ENCODE peak calls at places on chromosomes 1 and 21, in six cellular contexts. U is stimulated activated CD4-positive, alpha-beta T cell treated with anti-CD3 and anti-CD28 coated beads, Interleukin-4, amount 100 ng/mL, for 1 hour; Y is HFFc6; B is CD8-positive, alpha-beta T cell; D is GM19239; F is nephron progenitor cell. A is an unnamed sample.

GRCh38 chr1:180230416-180230790 is 339 bp downstream of the LHX4 start:
- DNase-seq in U (peak; percentile 12), Y (no peak), B (no peak), D (no peak), F (peak; percentile 33), A (no peak)

GRCh38 chr1:150409504-150410362 is 45.8 kb downstream of the RPRD2 start:
- DNase-seq in U (no peak), Y (no peak), B (no peak), D (no peak), F (no peak), A (no peak)

GRCh38 chr1:226107471-226108460 is 45.2 kb downstream of the H3-3A start:
- DNase-seq in U (no peak), Y (no peak), B (no peak), D (no peak), F (no peak), A (no peak)

GRCh38 chr1:245512181-245512888 is 357.6 kb downstream of the KIF26B start:
- DNase-seq in U (no peak), Y (peak; percentile 3), B (no peak), D (no peak), F (no peak), A (no peak)

GRCh38 chr1:15153184-15153841 is at the start of gene TMEM51:
- DNase-seq in U (no peak), Y (no peak), B (no peak), D (no peak), F (peak; percentile 91), A (peak; percentile 71)

GRCh38 chr1:29121516-29121937 is 2.2 kb downstream of the TMEM200B start:
- DNase-seq in U (peak; percentile 15), Y (no peak), B (no peak), D (no peak), F (peak; percentile 59), A (peak; percentile 26)

GRCh38 chr21:44653656-44654575 is 543 bp downstream of the KRTAP12-4 start:
- DNase-seq in U (no peak), Y (no peak), B (peak; percentile 68), D (no peak), F (no peak), A (no peak)

GRCh38 chr1:235831148-235831547 is 35.6 kb downstream of the LYST start:
- DNase-seq in U (no peak), Y (peak; percentile 49), B (no peak), D (no peak), F (no peak), A (no peak)

GRCh38 chr1:10637833-10638558 is 158.4 kb downstream of the CASZ1 start:
- DNase-seq in U (no peak), Y (no peak), B (no peak), D (no peak), F (no peak), A (no peak)

GRCh38 chr21:45974073-45975016 is 7.2 kb upstream of the COL6A1 start:
- DNase-seq in U (peak; percentile 40), Y (peak; percentile 75), B (no peak), D (no peak), F (peak; percentile 37), A (no peak)

GRCh38 chr1:36953061-36953460 is 81.3 kb downstream of the GRIK3 start:
- DNase-seq in U (no peak), Y (no peak), B (no peak), D (no peak), F (no peak), A (no peak)

GRCh38 chr21:17903029-17903806 is 84.1 kb upstream of the C21orf91 start:
- DNase-seq in U (no peak), Y (peak; percentile 32), B (no peak), D (no peak), F (no peak), A (no peak)

GRCh38 chr1:239677362-239677761 is 291.0 kb downstream of the CHRM3 start:
- DNase-seq in U (no peak), Y (peak; percentile 1), B (no peak), D (no peak), F (no peak), A (no peak)

GRCh38 chr1:88774151-88774556 is 90.1 kb downstream of the PKN2 start:
- DNase-seq in U (peak; percentile 4), Y (no peak), B (no peak), D (no peak), F (no peak), A (no peak)

GRCh38 chr1:29105822-29106221 is 17.9 kb downstream of the TMEM200B start:
- DNase-seq in U (no peak), Y (no peak), B (no peak), D (no peak), F (no peak), A (no peak)

GRCh38 chr1:201693019-201693372 is 136.0 kb upstream of the IPO9 start:
- DNase-seq in U (no peak), Y (no peak), B (no peak), D (no peak), F (no peak), A (no peak)

GRCh38 chr1:45455162-45455561 is 35.8 kb downstream of the TESK2 start:
- DNase-seq in U (no peak), Y (no peak), B (no peak), D (no peak), F (no peak), A (no peak)

GRCh38 chr1:201399352-201400126 is 415 bp upstream of the LAD1 start:
- DNase-seq in U (no peak), Y (no peak), B (no peak), D (no peak), F (peak; percentile 49), A (peak; percentile 14)